ENCODE peak calls at places on chromosomes 6 and 20, in nine cellular contexts. B is T follicular helper cell; M is stimulated activated CD8-positive, alpha-beta memory T cell treated with anti-CD3 and anti-CD28 coated beads, Interleukin-12 subunit alpha, Interleukin-12 subunit beta, amount 100 ng/mL, for 4 hours; Y is psoas muscle; G is dorsolateral prefrontal cortex; H is Daoy; X is NCI-H187 treated with DMSO at 0.1 percent for 48 hours; S is EL; F is anterior cingulate cortex. T is an unnamed sample.

GRCh38 chr6:159808647-159809046 is 8.6 kb downstream of the PNLDC1 start:
- DNase-seq in X (no peak), S (no peak), F (no peak), B (no peak), H (no peak), G (peak), Y (no peak), M (no peak), T (no peak)

GRCh38 chr6:144252289-144252688 is 32.8 kb upstream of the UTRN start:
- DNase-seq in H (no peak), G (no peak), X (no peak), S (peak), Y (no peak), B (no peak), M (no peak), F (no peak), T (peak)

GRCh38 chr20:43691928-43692524 is 25.1 kb downstream of the MYBL2 start:
- DNase-seq in F (no peak), G (no peak), X (no peak), H (peak), Y (peak), S (peak), M (no peak), B (peak), T (peak)

GRCh38 chr20:58454460-58454859 is 60.7 kb downstream of the APCDD1L start:
- DNase-seq in M (no peak), B (no peak), H (no peak), Y (no peak), X (no peak), G (no peak), F (no peak), S (no peak), T (no peak)

GRCh38 chr6:9634776-9635175 is 780.1 kb downstream of the TFAP2A start:
- DNase-seq in B (no peak), F (no peak), H (no peak), Y (no peak), M (no peak), X (no peak), S (no peak), G (no peak), T (no peak)

GRCh38 chr6:12001004-12001705 is 11.0 kb upstream of the HIVEP1 start:
- DNase-seq in M (no peak), F (no peak), G (no peak), S (no peak), H (no peak), X (no peak), B (no peak), Y (peak), T (no peak)

GRCh38 chr6:48315051-48315719 is 204.2 kb upstream of the PTCHD4 start:
- DNase-seq in S (no peak), B (no peak), M (no peak), Y (no peak), F (no peak), G (no peak), X (no peak), H (no peak), T (no peak)

GRCh38 chr6:66735106-66735890 is 1028.3 kb upstream of the EYS start:
- DNase-seq in H (no peak), M (no peak), Y (no peak), F (no peak), B (no peak), X (no peak), G (no peak), S (no peak), T (peak)

GRCh38 chr6:4394786-4395185 is 259.4 kb upstream of the ECI2 start:
- DNase-seq in Y (no peak), B (no peak), H (no peak), F (no peak), M (no peak), X (peak), S (no peak), G (no peak), T (peak)

GRCh38 chr6:31797607-31798006 is 2.1 kb upstream of the VARS1 start:
- DNase-seq in G (no peak), X (no peak), M (no peak), S (no peak), H (no peak), B (no peak), Y (no peak), F (no peak), T (no peak)

GRCh38 chr20:44115762-44116644 is 71.0 kb downstream of the JPH2 start:
- DNase-seq in X (no peak), M (no peak), G (no peak), Y (no peak), F (no peak), H (no peak), B (no peak), S (no peak), T (no peak)

GRCh38 chr6:2819891-2820814 is 21.5 kb downstream of the SERPINB1 start:
- DNase-seq in B (no peak), G (no peak), X (no peak), Y (no peak), M (no peak), S (no peak), F (no peak), H (no peak), T (peak)

GRCh38 chr6:139378882-139379341 is 4.5 kb upstream of the CITED2 start:
- DNase-seq in S (peak), X (no peak), Y (no peak), F (no peak), M (no peak), G (no peak), B (no peak), H (peak), T (peak)

GRCh38 chr20:35697696-35698297 is 1.4 kb downstream of the NFS1 start:
- DNase-seq in Y (no peak), X (no peak), S (no peak), B (no peak), M (no peak), G (no peak), H (no peak), F (no peak), T (no peak)

GRCh38 chr20:10369723-10370090 is 64.3 kb downstream of the MKKS start:
- DNase-seq in Y (no peak), B (no peak), G (no peak), M (no peak), H (peak), F (no peak), S (peak), X (no peak), T (peak)

GRCh38 chr6:131694832-131695426 is 6.3 kb downstream of the OR2A4 start:
- DNase-seq in B (no peak), H (peak), Y (peak), F (no peak), G (no peak), X (no peak), M (no peak), S (peak), T (peak)

GRCh38 chr6:125273965-125274364 is 27.8 kb downstream of the HDDC2 start:
- DNase-seq in H (peak), B (no peak), F (no peak), X (no peak), S (peak), G (no peak), Y (no peak), M (no peak), T (peak)

GRCh38 chr6:138334963-138335362 is 42.7 kb upstream of the SMIM28 start:
- DNase-seq in X (no peak), H (no peak), M (no peak), G (no peak), B (no peak), S (no peak), Y (no peak), F (no peak), T (no peak)

GRCh38 chr6:133251688-133252087 is 10.5 kb downstream of the EYA4 start:
- DNase-seq in M (no peak), B (no peak), Y (no peak), G (no peak), H (no peak), S (no peak), X (no peak), F (no peak), T (no peak)

GRCh38 chr20:7989379-7989778 is 30.2 kb downstream of the TMX4 start:
- DNase-seq in M (no peak), B (no peak), H (no peak), X (no peak), Y (no peak), G (no peak), F (no peak), S (no peak), T (no peak)